ENCODE peak calls at places on chromosomes 11 and 22, in five cellular contexts. One of them, this sample, is unnamed.

GRCh38 chr11:122748968-122749687 is 89.2 kb upstream of the CRTAM start:
- DNase-seq in cardiac fibroblast: peak; percentile 98
- DNase-seq in neural crest cell: no peak
- DNase-seq in head of caudate nucleus: peak; percentile 39
- DNase-seq in T-helper 1 cell: no peak
- DNase-seq in this sample: no peak

GRCh38 chr11:36500315-36500721 is 9.8 kb downstream of the TRAF6 start:
- DNase-seq in T-helper 1 cell: no peak
- DNase-seq in head of caudate nucleus: no peak
- DNase-seq in cardiac fibroblast: peak; percentile 96
- DNase-seq in neural crest cell: no peak
- DNase-seq in this sample: peak; percentile 69

GRCh38 chr11:85589373-85589772 is 37.8 kb downstream of the DLG2 start:
- DNase-seq in neural crest cell: no peak
- DNase-seq in head of caudate nucleus: no peak
- DNase-seq in cardiac fibroblast: no peak
- DNase-seq in T-helper 1 cell: no peak
- DNase-seq in this sample: no peak

GRCh38 chr22:36234919-36235318 is 4.4 kb downstream of the APOL2 start:
- DNase-seq in T-helper 1 cell: no peak
- DNase-seq in head of caudate nucleus: peak; percentile 33
- DNase-seq in cardiac fibroblast: no peak
- DNase-seq in neural crest cell: no peak
- DNase-seq in this sample: no peak

GRCh38 chr22:31857247-31857646 is 87.1 kb upstream of the YWHAH start:
- DNase-seq in T-helper 1 cell: no peak
- DNase-seq in head of caudate nucleus: peak; percentile 73
- DNase-seq in neural crest cell: no peak
- DNase-seq in cardiac fibroblast: no peak
- DNase-seq in this sample: no peak

GRCh38 chr11:12280838-12281565 is 96.4 kb upstream of the PARVA start:
- DNase-seq in neural crest cell: no peak
- DNase-seq in cardiac fibroblast: peak; percentile 53
- DNase-seq in T-helper 1 cell: no peak
- DNase-seq in head of caudate nucleus: peak; percentile 23
- DNase-seq in this sample: no peak

GRCh38 chr11:3867209-3868071 is 12.0 kb downstream of the STIM1 start:
- DNase-seq in cardiac fibroblast: peak; percentile 53
- DNase-seq in head of caudate nucleus: no peak
- DNase-seq in neural crest cell: no peak
- DNase-seq in T-helper 1 cell: no peak
- DNase-seq in this sample: peak; percentile 65

GRCh38 chr11:123091541-123091940 is 29.6 kb upstream of the HSPA8 start:
- DNase-seq in T-helper 1 cell: no peak
- DNase-seq in head of caudate nucleus: no peak
- DNase-seq in neural crest cell: no peak
- DNase-seq in cardiac fibroblast: no peak
- DNase-seq in this sample: no peak

GRCh38 chr11:12150831-12151382 is 40.5 kb downstream of the MICAL2 start:
- DNase-seq in cardiac fibroblast: peak; percentile 46
- DNase-seq in neural crest cell: no peak
- DNase-seq in T-helper 1 cell: no peak
- DNase-seq in head of caudate nucleus: no peak
- DNase-seq in this sample: no peak

GRCh38 chr22:36578619-36579018 is 49.7 kb upstream of the EIF3D start:
- DNase-seq in neural crest cell: no peak
- DNase-seq in head of caudate nucleus: no peak
- DNase-seq in cardiac fibroblast: no peak
- DNase-seq in T-helper 1 cell: no peak
- DNase-seq in this sample: no peak

GRCh38 chr11:58394195-58394594 is 12.5 kb downstream of the OR5B3 start:
- DNase-seq in neural crest cell: no peak
- DNase-seq in head of caudate nucleus: no peak
- DNase-seq in cardiac fibroblast: peak; percentile 95
- DNase-seq in T-helper 1 cell: no peak
- DNase-seq in this sample: no peak

GRCh38 chr11:65390099-65390941 is 3.9 kb downstream of the FRMD8 start:
- DNase-seq in cardiac fibroblast: no peak
- DNase-seq in head of caudate nucleus: no peak
- DNase-seq in T-helper 1 cell: no peak
- DNase-seq in neural crest cell: peak; percentile 30
- DNase-seq in this sample: no peak

GRCh38 chr11:34146411-34146810 is 41.0 kb downstream of the NAT10 start:
- DNase-seq in T-helper 1 cell: no peak
- DNase-seq in head of caudate nucleus: no peak
- DNase-seq in neural crest cell: no peak
- DNase-seq in cardiac fibroblast: no peak
- DNase-seq in this sample: no peak

GRCh38 chr11:95698939-95699562 is 90.5 kb downstream of the FAM76B start:
- DNase-seq in T-helper 1 cell: no peak
- DNase-seq in neural crest cell: no peak
- DNase-seq in cardiac fibroblast: peak; percentile 22
- DNase-seq in head of caudate nucleus: no peak
- DNase-seq in this sample: no peak